ENCODE peak calls at places on chromosomes 6 and 20, in five cellular contexts. G is stimulated activated CD4-positive, alpha-beta T cell treated with anti-CD3 and anti-CD28 coated beads, Interleukin-1b, Interleukin-23, amount 100 ng/mL, for 24 hours; C is erythroblast; I is activated CD4-positive, alpha-beta T cell treated with anti-CD3 and anti-CD28 coated beads, Interleukin-2, amount 10 ng/mL, durations not matched to agents 7 days and 5 days; F is NCI-H1694 treated with DMSO at 0.1 percent for 48 hours. M is an unnamed sample.

GRCh38 chr6:125858427-125859320 is 67.9 kb downstream of the NCOA7 start:
- DNase-seq in G (no peak), C (peak; percentile 85), I (peak; percentile 39), F (peak; percentile 31), M (peak; percentile 41)

GRCh38 chr6:73203098-73203497 is 22.2 kb downstream of the KHDC1L start:
- DNase-seq in G (no peak), C (no peak), I (no peak), F (no peak), M (no peak)

GRCh38 chr6:169326067-169326799 is 72.6 kb upstream of the THBS2 start:
- DNase-seq in G (no peak), C (no peak), I (no peak), F (no peak), M (no peak)

GRCh38 chr6:105322499-105323231 is 80.2 kb downstream of the PREP start:
- DNase-seq in G (no peak), C (no peak), I (no peak), F (peak; percentile 74), M (no peak)

GRCh38 chr20:51488331-51488730 is 54.2 kb downstream of the NFATC2 start:
- DNase-seq in G (no peak), C (no peak), I (no peak), F (no peak), M (no peak)

GRCh38 chr6:14035448-14035847 is 82.1 kb upstream of the CD83 start:
- DNase-seq in G (no peak), C (no peak), I (no peak), F (no peak), M (no peak)

GRCh38 chr6:158047120-158047518 is 65.5 kb downstream of the SYNJ2 start:
- DNase-seq in G (peak; percentile 45), C (peak; percentile 28), I (peak; percentile 70), F (no peak), M (no peak)

GRCh38 chr6:110353420-110353819 is 4.7 kb downstream of the METTL24 start:
- DNase-seq in G (no peak), C (no peak), I (no peak), F (no peak), M (no peak)

GRCh38 chr6:136782021-136782770 is 10.1 kb downstream of the MAP3K5 start:
- DNase-seq in G (no peak), C (no peak), I (no peak), F (no peak), M (no peak)

GRCh38 chr20:50328161-50328979 is 137.7 kb downstream of the CEBPB start:
- DNase-seq in G (no peak), C (no peak), I (no peak), F (no peak), M (no peak)